ENCODE peak calls at places on chromosome 19, in eight cellular contexts. One of them, this sample, is unnamed.

GRCh38 chr19:46999878-47000277 is 19.8 kb upstream of the NPAS1 start:
- DNase-seq in activated CD4-positive, alpha-beta T cell treated with anti-CD3 and anti-CD28 coated beads, Interleukin-2, amount 50 U/mL, for 1 hour: no peak
- DNase-seq in fibroblast of the conjunctiva: no peak
- DNase-seq in tibial artery: no peak
- DNase-seq in AG04449: no peak
- DNase-seq in choroid plexus epithelial cell: no peak
- DNase-seq in aorta: no peak
- DNase-seq in right lobe of liver: no peak
- DNase-seq in this sample: no peak

GRCh38 chr19:961866-962620 is 22.1 kb upstream of the WDR18 start:
- DNase-seq in choroid plexus epithelial cell: peak; percentile 61
- DNase-seq in AG04449: no peak
- DNase-seq in fibroblast of the conjunctiva: no peak
- DNase-seq in activated CD4-positive, alpha-beta T cell treated with anti-CD3 and anti-CD28 coated beads, Interleukin-2, amount 50 U/mL, for 1 hour: no peak
- DNase-seq in aorta: no peak
- DNase-seq in right lobe of liver: no peak
- DNase-seq in tibial artery: no peak
- DNase-seq in this sample: peak; percentile 53

GRCh38 chr19:4403005-4403761 is 743 bp downstream of the CHAF1A start:
- DNase-seq in choroid plexus epithelial cell: no peak
- DNase-seq in activated CD4-positive, alpha-beta T cell treated with anti-CD3 and anti-CD28 coated beads, Interleukin-2, amount 50 U/mL, for 1 hour: no peak
- DNase-seq in tibial artery: no peak
- DNase-seq in fibroblast of the conjunctiva: no peak
- DNase-seq in right lobe of liver: no peak
- DNase-seq in aorta: no peak
- DNase-seq in AG04449: no peak
- DNase-seq in this sample: no peak

GRCh38 chr19:22807061-22807835 is 23.3 kb upstream of the ZNF99 start:
- DNase-seq in fibroblast of the conjunctiva: no peak
- DNase-seq in activated CD4-positive, alpha-beta T cell treated with anti-CD3 and anti-CD28 coated beads, Interleukin-2, amount 50 U/mL, for 1 hour: no peak
- DNase-seq in AG04449: no peak
- DNase-seq in aorta: no peak
- DNase-seq in choroid plexus epithelial cell: no peak
- DNase-seq in tibial artery: no peak
- DNase-seq in right lobe of liver: no peak
- DNase-seq in this sample: no peak

GRCh38 chr19:2627855-2628254 is 74.6 kb downstream of the GNG7 start:
- DNase-seq in fibroblast of the conjunctiva: no peak
- DNase-seq in aorta: no peak
- DNase-seq in activated CD4-positive, alpha-beta T cell treated with anti-CD3 and anti-CD28 coated beads, Interleukin-2, amount 50 U/mL, for 1 hour: no peak
- DNase-seq in tibial artery: no peak
- DNase-seq in choroid plexus epithelial cell: no peak
- DNase-seq in right lobe of liver: no peak
- DNase-seq in AG04449: no peak
- DNase-seq in this sample: peak; percentile 28

GRCh38 chr19:44625531-44626066 is 12.2 kb downstream of the IGSF23 start:
- DNase-seq in fibroblast of the conjunctiva: no peak
- DNase-seq in AG04449: no peak
- DNase-seq in aorta: no peak
- DNase-seq in activated CD4-positive, alpha-beta T cell treated with anti-CD3 and anti-CD28 coated beads, Interleukin-2, amount 50 U/mL, for 1 hour: no peak
- DNase-seq in choroid plexus epithelial cell: no peak
- DNase-seq in right lobe of liver: no peak
- DNase-seq in tibial artery: no peak
- DNase-seq in this sample: no peak

GRCh38 chr19:38387550-38388309 is at the start of gene GGN:
- DNase-seq in choroid plexus epithelial cell: peak; percentile 91
- DNase-seq in right lobe of liver: peak; percentile 77
- DNase-seq in aorta: peak; percentile 95
- DNase-seq in tibial artery: peak; percentile 80
- DNase-seq in fibroblast of the conjunctiva: peak; percentile 88
- DNase-seq in activated CD4-positive, alpha-beta T cell treated with anti-CD3 and anti-CD28 coated beads, Interleukin-2, amount 50 U/mL, for 1 hour: peak; percentile 77
- DNase-seq in AG04449: peak; percentile 75
- DNase-seq in this sample: peak; percentile 93

GRCh38 chr19:30092721-30093569 is 150.9 kb downstream of the URI1 start:
- DNase-seq in right lobe of liver: no peak
- DNase-seq in fibroblast of the conjunctiva: no peak
- DNase-seq in choroid plexus epithelial cell: no peak
- DNase-seq in activated CD4-positive, alpha-beta T cell treated with anti-CD3 and anti-CD28 coated beads, Interleukin-2, amount 50 U/mL, for 1 hour: no peak
- DNase-seq in aorta: peak; percentile 48
- DNase-seq in AG04449: no peak
- DNase-seq in tibial artery: no peak
- DNase-seq in this sample: no peak

GRCh38 chr19:18795540-18795939 is 4.4 kb upstream of the COMP start:
- DNase-seq in tibial artery: no peak
- DNase-seq in fibroblast of the conjunctiva: no peak
- DNase-seq in right lobe of liver: no peak
- DNase-seq in choroid plexus epithelial cell: no peak
- DNase-seq in AG04449: no peak
- DNase-seq in aorta: no peak
- DNase-seq in activated CD4-positive, alpha-beta T cell treated with anti-CD3 and anti-CD28 coated beads, Interleukin-2, amount 50 U/mL, for 1 hour: no peak
- DNase-seq in this sample: peak; percentile 53

GRCh38 chr19:35768082-35768421 is 7.3 kb upstream of the ARHGAP33 start:
- DNase-seq in aorta: peak; percentile 64
- DNase-seq in right lobe of liver: no peak
- DNase-seq in AG04449: no peak
- DNase-seq in fibroblast of the conjunctiva: no peak
- DNase-seq in choroid plexus epithelial cell: no peak
- DNase-seq in activated CD4-positive, alpha-beta T cell treated with anti-CD3 and anti-CD28 coated beads, Interleukin-2, amount 50 U/mL, for 1 hour: no peak
- DNase-seq in tibial artery: no peak
- DNase-seq in this sample: no peak

This sample was measured in fibroblast of the aortic adventitia.